ENCODE peak calls at places on chromosomes 4 and X, in seven cellular contexts. Z, L, H, T, V, I and B are unnamed samples.

GRCh38 chr4:11700751-11701226 is 272.1 kb upstream of the HS3ST1 start:
- DNase-seq in V (no peak), Z (peak; percentile 74), H (no peak), I (no peak), T (no peak), L (peak; percentile 48), B (no peak)

GRCh38 chrX:147884958-147885357 is 26.8 kb upstream of the FMR1 start:
- DNase-seq in I (no peak), T (no peak), Z (no peak), H (no peak), V (no peak), L (no peak), B (no peak)

GRCh38 chrX:15107367-15107988 is 162.4 kb downstream of the ASB9 start:
- DNase-seq in T (no peak), Z (no peak), V (no peak), H (no peak), I (no peak), L (no peak), B (no peak)

GRCh38 chr4:153506972-153507678 is 41.0 kb downstream of the TMEM131L start:
- DNase-seq in I (no peak), L (no peak), Z (no peak), H (no peak), T (no peak), V (no peak), B (no peak)

GRCh38 chr4:123783936-123784335 is 387.3 kb downstream of the SPRY1 start:
- DNase-seq in L (no peak), I (no peak), T (no peak), H (no peak), Z (peak; percentile 78), V (no peak), B (no peak)

GRCh38 chr4:71045256-71045655 is 51.8 kb downstream of the DCK start:
- DNase-seq in V (no peak), T (no peak), I (no peak), L (no peak), H (no peak), Z (no peak), B (no peak)

GRCh38 chrX:40543661-40544328 is 37.0 kb upstream of the ATP6AP2 start:
- DNase-seq in V (no peak), Z (peak; percentile 71), L (peak; percentile 33), H (no peak), T (no peak), I (no peak), B (peak; percentile 47)

GRCh38 chr4:87089368-87089767 is 131.1 kb downstream of the KLHL8 start:
- DNase-seq in V (no peak), I (no peak), Z (no peak), H (no peak), L (no peak), T (no peak), B (no peak)

GRCh38 chr4:11603594-11604194 is 175.0 kb upstream of the HS3ST1 start:
- DNase-seq in H (no peak), Z (no peak), T (no peak), L (no peak), V (no peak), I (no peak), B (no peak)

GRCh38 chr4:65416875-65417274 is 253.4 kb downstream of the EPHA5 start:
- DNase-seq in I (peak; percentile 92), Z (no peak), V (no peak), T (no peak), H (no peak), L (no peak), B (peak; percentile 97)

GRCh38 chrX:142994988-142995387 is 30.7 kb upstream of the SPANXN4 start:
- DNase-seq in H (no peak), V (peak; percentile 60), T (no peak), I (no peak), Z (no peak), L (no peak), B (no peak)

GRCh38 chrX:54397113-54397512 is 39.3 kb upstream of the WNK3 start:
- DNase-seq in I (no peak), V (no peak), Z (no peak), T (no peak), H (no peak), L (no peak), B (no peak)

GRCh38 chr4:121898150-121898549 is 27.9 kb upstream of the BBS7 start:
- DNase-seq in V (peak; percentile 48), T (no peak), Z (no peak), H (no peak), I (no peak), L (peak; percentile 10), B (no peak)

GRCh38 chr4:140448830-140449229 is 21.4 kb upstream of the CLGN start:
- DNase-seq in L (no peak), T (no peak), I (no peak), H (no peak), V (no peak), Z (no peak), B (no peak)

GRCh38 chr4:81807927-81808672 is 336.4 kb upstream of the RASGEF1B start:
- DNase-seq in Z (no peak), H (no peak), L (no peak), T (no peak), I (peak; percentile 55), V (no peak), B (no peak)

GRCh38 chr4:55345980-55346850 is at the start of gene SRD5A3:
- DNase-seq in L (peak; percentile 63), I (peak; percentile 88), H (peak; percentile 90), V (peak; percentile 93), T (peak; percentile 88), Z (peak; percentile 71), B (peak; percentile 87)

GRCh38 chr4:177699365-177700213 is 257.4 kb upstream of the AGA start:
- DNase-seq in I (no peak), T (no peak), H (no peak), V (no peak), Z (peak; percentile 73), L (no peak), B (no peak)

GRCh38 chr4:10581022-10581421 is 103.5 kb downstream of the CLNK start:
- DNase-seq in L (no peak), T (no peak), I (no peak), Z (no peak), H (no peak), V (no peak), B (no peak)

GRCh38 chr4:148344382-148344781 is 97.8 kb downstream of the NR3C2 start:
- DNase-seq in T (peak; percentile 33), L (no peak), H (no peak), V (peak; percentile 62), Z (no peak), I (peak; percentile 80), B (peak; percentile 59)

GRCh38 chr4:82217986-82218715 is 155.6 kb downstream of the HNRNPD start:
- DNase-seq in H (no peak), L (peak; percentile 10), T (no peak), V (no peak), I (no peak), Z (no peak), B (no peak)

GRCh38 chr4:168887809-168888208 is 122.2 kb downstream of the CBR4 start:
- DNase-seq in H (no peak), V (no peak), L (no peak), T (no peak), I (no peak), Z (no peak), B (no peak)

GRCh38 chr4:137694138-137694537 is 161.8 kb upstream of the PCDH18 start:
- DNase-seq in L (no peak), Z (no peak), H (no peak), V (no peak), I (no peak), T (no peak), B (no peak)
- TF ChIP-seq POLR2A in L (no peak), Z (no peak), H (no peak), V (no peak), I (no peak), T (no peak), B (no peak)

GRCh38 chr4:4524364-4524763 is 17.5 kb downstream of the STX18 start:
- DNase-seq in L (no peak), V (peak; percentile 54), T (no peak), Z (peak; percentile 11), H (peak; percentile 35), I (no peak), B (no peak)

GRCh38 chr4:4526401-4526800 is 15.4 kb downstream of the STX18 start:
- DNase-seq in L (no peak), Z (no peak), V (no peak), T (no peak), H (no peak), I (no peak), B (no peak)

GRCh38 chr4:4533461-4534169 is 8.2 kb downstream of the STX18 start:
- DNase-seq in Z (no peak), I (no peak), L (no peak), H (no peak), V (no peak), T (no peak), B (no peak)

GRCh38 chr4:4532371-4532770 is 9.5 kb downstream of the STX18 start:
- DNase-seq in T (no peak), I (no peak), V (no peak), L (no peak), Z (no peak), H (no peak), B (no peak)

DNA sequence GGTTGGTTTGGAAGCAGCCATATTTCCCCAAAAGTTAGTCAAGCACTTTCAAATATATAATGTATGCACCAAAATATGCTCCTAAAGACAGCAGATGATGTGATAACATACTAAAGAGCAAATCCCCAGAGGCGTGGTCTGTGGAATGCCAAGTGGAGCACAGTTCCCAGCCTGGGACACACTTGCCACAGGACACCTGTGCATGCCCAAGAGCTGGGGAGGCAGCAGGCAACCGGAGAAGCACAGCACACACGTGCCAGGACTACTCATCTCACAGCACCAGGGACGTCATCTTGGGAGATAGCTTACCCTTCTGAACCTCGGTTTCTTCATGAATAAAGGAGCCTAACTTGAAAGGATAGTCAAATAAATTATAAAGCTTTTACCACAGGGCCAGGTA is 12.4 kb downstream of the STX18 start:
- DNase-seq in H (no peak), T (no peak), I (no peak), V (no peak), L (no peak), Z (no peak), B (no peak)
- TF ChIP-seq POLR2A in H (no peak), T (no peak), I (no peak), V (no peak), L (no peak), Z (no peak), B (no peak)

GRCh38 chr4:109816894-109817293 is 1.3 kb downstream of the GAR1 start:
- DNase-seq in L (no peak), V (no peak), T (no peak), Z (no peak), I (no peak), H (no peak), B (no peak)

GRCh38 chr4:109811707-109812106 is 3.9 kb upstream of the GAR1 start:
- DNase-seq in L (no peak), I (no peak), V (no peak), T (no peak), H (no peak), Z (no peak), B (no peak)

GRCh38 chr4:109818268-109818667 is 2.7 kb downstream of the GAR1 start:
- DNase-seq in T (no peak), L (no peak), V (no peak), Z (no peak), H (no peak), I (no peak), B (no peak)

GRCh38 chr4:109816082-109816442 is 500 bp downstream of the GAR1 start:
- DNase-seq in H (peak; percentile 6), L (no peak), Z (no peak), V (peak; percentile 48), I (peak; percentile 26), T (no peak), B (peak; percentile 31)

GRCh38 chr4:109815151-109816081 is at the start of gene GAR1:
- DNase-seq in L (peak; percentile 93), V (peak; percentile 97), I (peak; percentile 92), H (peak; percentile 69), Z (peak; percentile 92), T (peak; percentile 90), B (peak; percentile 95)
- TF ChIP-seq POLR2A in L (peak; percentile 60), V (peak; percentile 67), I (peak; percentile 29), H (peak; percentile 83), Z (peak; percentile 32), T (peak; percentile 48), B (peak; percentile 61)

GRCh38 chrX:152988536-152989291 is 5.2 kb downstream of the PNMA5 start:
- DNase-seq in L (no peak), H (no peak), Z (no peak), T (no peak), I (no peak), V (no peak), B (no peak)
- TF ChIP-seq POLR2A in L (no peak), H (no peak), Z (no peak), T (no peak), I (no peak), V (no peak), B (no peak)